ENCODE peak calls at places on chromosomes 1 and 21, in ten cellular contexts. X is activated CD8-positive, alpha-beta memory T cell treated with anti-CD3 and anti-CD28 coated beads, Interleukin-2, amount 50 U/mL, for 4 hours; C is left ventricle myocardium inferior; J is posterior cingulate gyrus; W is C1 segment of cervical spinal cord; A is left cardiac atrium; E is HCEC 1CT; F is stimulated activated CD4-positive, alpha-beta T cell treated with anti-CD3 and anti-CD28 coated beads, Interleukin-2, amount 100 ng/mL, for 24 hours; I is Jurkat, Clone E6-1; T is tibial nerve. M is an unnamed sample.

GRCh38 chr1:29240400-29240837 is 4.1 kb downstream of the PTPRU start:
- DNase-seq in C (no peak), A (no peak), T (no peak), F (no peak), I (peak), X (no peak), E (no peak), J (no peak), W (no peak), M (no peak)

GRCh38 chr21:16587141-16587570 is 857.4 kb downstream of the USP25 start:
- DNase-seq in A (peak), X (no peak), C (peak), T (peak), J (peak), F (no peak), I (no peak), W (peak), E (peak), M (peak)

GRCh38 chr1:167052389-167052788 is 37.8 kb downstream of the GPA33 start:
- DNase-seq in E (peak), X (no peak), T (no peak), C (no peak), F (no peak), W (no peak), A (no peak), I (no peak), J (no peak), M (no peak)

GRCh38 chr1:46394108-46394871 is at the start of gene FAAH:
- DNase-seq in J (peak), E (no peak), X (peak), C (peak), F (peak), I (no peak), A (peak), T (no peak), W (peak), M (peak)

GRCh38 chr1:163398980-163399379 is 77.2 kb downstream of the NUF2 start:
- DNase-seq in J (no peak), E (no peak), I (no peak), F (no peak), C (no peak), W (no peak), A (no peak), X (no peak), T (no peak), M (no peak)

GRCh38 chr1:6028042-6028895 is 17.4 kb upstream of the KCNAB2 start:
- DNase-seq in I (peak), E (peak), F (peak), C (no peak), T (no peak), W (no peak), X (peak), A (no peak), J (peak), M (no peak)

GRCh38 chr1:23214640-23215039 is 2.7 kb downstream of the HTR1D start:
- DNase-seq in T (no peak), A (no peak), W (no peak), C (no peak), J (peak), F (no peak), X (no peak), I (no peak), E (no peak), M (no peak)

GRCh38 chr1:116078699-116079223 is 32.4 kb upstream of the MAB21L3 start:
- DNase-seq in E (no peak), X (no peak), T (no peak), C (no peak), F (no peak), A (no peak), W (no peak), J (no peak), I (no peak), M (no peak)

GRCh38 chr1:51794868-51795267 is 83.7 kb downstream of the NRDC start:
- DNase-seq in E (no peak), W (no peak), A (no peak), C (no peak), J (no peak), T (no peak), F (no peak), I (no peak), X (no peak), M (no peak)

GRCh38 chr1:211632117-211632807 is 43.2 kb downstream of the NEK2 start:
- DNase-seq in W (no peak), C (no peak), A (no peak), F (no peak), T (no peak), I (no peak), E (no peak), J (peak), X (no peak), M (no peak)

GRCh38 chr1:71071720-71072119 is 9.1 kb downstream of the ZRANB2 start:
- DNase-seq in W (no peak), X (no peak), C (no peak), F (no peak), I (no peak), A (no peak), E (no peak), J (no peak), T (no peak), M (no peak)

GRCh38 chr1:18315449-18315848 is 165.3 kb upstream of the KLHDC7A start:
- DNase-seq in J (no peak), W (no peak), X (no peak), I (no peak), E (no peak), A (no peak), T (no peak), F (no peak), C (no peak), M (no peak)

GRCh38 chr1:207049974-207050391 is 1.0 kb downstream of the YOD1 start:
- DNase-seq in W (no peak), T (no peak), C (no peak), I (peak), X (peak), E (peak), J (peak), A (no peak), F (peak), M (no peak)

GRCh38 chr1:111600295-111600694 is 19.3 kb upstream of the RAP1A start:
- DNase-seq in T (no peak), I (no peak), E (no peak), C (no peak), W (no peak), J (no peak), X (no peak), A (no peak), F (no peak), M (peak)

GRCh38 chr1:57464756-57465155 is 40.9 kb upstream of the DAB1 start:
- DNase-seq in F (no peak), X (no peak), W (no peak), J (no peak), C (no peak), A (no peak), E (no peak), T (no peak), I (no peak), M (no peak)

GRCh38 chr21:41170442-41170841 is 2.5 kb downstream of the BACE2 start:
- DNase-seq in E (no peak), F (no peak), A (peak), W (no peak), X (no peak), T (no peak), C (peak), I (peak), J (no peak), M (no peak)

GRCh38 chr1:90114521-90115141 is 119.7 kb downstream of the ZNF326 start:
- DNase-seq in F (no peak), W (no peak), J (no peak), I (peak), C (no peak), E (peak), X (no peak), T (no peak), A (no peak), M (no peak)

M was measured in sigmoid colon.